ENCODE peak calls at places on chromosomes 12 and 14, in six cellular contexts. R is ascending aorta, J is GM23338, T is heart left ventricle, B is body of pancreas, U is HepG2. H is an unnamed sample.
A peak's percentile ranks its signal among the peaks of the same experiment; 100 is the strongest.

GRCh38 chr12:28032811-28033537 is 60.4 kb upstream of the PTHLH start:
- DNase-seq in U (no peak), T (no peak), J (no peak), B (no peak), R (no peak), H (no peak)

GRCh38 chr14:103520657-103521437 is 1.8 kb downstream of the CKB start:
- DNase-seq in T (peak; percentile 81), R (peak; percentile 89), U (no peak), J (peak; percentile 84), B (peak; percentile 80), H (peak; percentile 87)

GRCh38 chr12:108000111-108000510 is 129.0 kb upstream of the WSCD2 start:
- DNase-seq in B (no peak), R (no peak), T (no peak), U (no peak), J (no peak), H (no peak)

GRCh38 chr14:104843442-104844305 is 21.4 kb upstream of the CEP170B start:
- DNase-seq in U (no peak), T (no peak), R (no peak), J (peak; percentile 94), B (no peak), H (no peak)

GRCh38 chr12:113911971-113912760 is 54.0 kb downstream of the RBM19 start:
- DNase-seq in T (no peak), J (no peak), B (no peak), U (no peak), R (no peak), H (no peak)

GRCh38 chr12:56886319-56886718 is 47.9 kb downstream of the SDR9C7 start:
- DNase-seq in R (no peak), B (no peak), J (no peak), T (no peak), U (no peak), H (no peak)

GRCh38 chr12:32895688-32896437 is 714 bp downstream of the PKP2 start:
- DNase-seq in U (peak; percentile 25), B (peak; percentile 29), R (no peak), T (no peak), J (peak; percentile 60), H (peak; percentile 59)

GRCh38 chr12:89856431-89856830 is 147.8 kb upstream of the ATP2B1 start:
- DNase-seq in T (no peak), B (no peak), R (no peak), U (no peak), J (no peak), H (no peak)

GRCh38 chr14:61492474-61492873 is 171.1 kb downstream of the PRKCH start:
- DNase-seq in J (no peak), B (no peak), U (no peak), T (no peak), R (no peak), H (no peak)

GRCh38 chr14:90287791-90288190 is 31.4 kb downstream of the PSMC1 start:
- DNase-seq in R (no peak), U (no peak), J (no peak), T (no peak), B (no peak), H (no peak)

GRCh38 chr12:64175254-64175945 is 46.7 kb downstream of the KICS2 start:
- DNase-seq in R (no peak), J (peak; percentile 85), U (no peak), T (no peak), B (no peak), H (no peak)

GRCh38 chr12:21308785-21309184 is 25.9 kb downstream of the SLCO1A2 start:
- DNase-seq in T (no peak), R (no peak), B (no peak), J (no peak), U (no peak), H (no peak)

GRCh38 chr12:120356567-120357030 is 12.4 kb downstream of the MSI1 start:
- DNase-seq in J (peak; percentile 78), B (peak; percentile 81), T (peak; percentile 79), R (peak; percentile 78), U (peak; percentile 56), H (peak; percentile 75)

GRCh38 chr14:68316078-68316868 is 476.6 kb downstream of the ZFP36L1 start:
- DNase-seq in J (no peak), T (no peak), R (no peak), U (peak; percentile 75), B (no peak), H (no peak)

GRCh38 chr14:78709795-78710569 is 539.8 kb downstream of the NRXN3 start:
- DNase-seq in J (no peak), R (no peak), T (no peak), B (no peak), U (no peak), H (no peak)

GRCh38 chr14:103427485-103428443 is 42.5 kb downstream of the MARK3 start:
- DNase-seq in J (peak; percentile 83), R (no peak), U (no peak), B (no peak), T (peak; percentile 21), H (peak; percentile 52)

DNA sequence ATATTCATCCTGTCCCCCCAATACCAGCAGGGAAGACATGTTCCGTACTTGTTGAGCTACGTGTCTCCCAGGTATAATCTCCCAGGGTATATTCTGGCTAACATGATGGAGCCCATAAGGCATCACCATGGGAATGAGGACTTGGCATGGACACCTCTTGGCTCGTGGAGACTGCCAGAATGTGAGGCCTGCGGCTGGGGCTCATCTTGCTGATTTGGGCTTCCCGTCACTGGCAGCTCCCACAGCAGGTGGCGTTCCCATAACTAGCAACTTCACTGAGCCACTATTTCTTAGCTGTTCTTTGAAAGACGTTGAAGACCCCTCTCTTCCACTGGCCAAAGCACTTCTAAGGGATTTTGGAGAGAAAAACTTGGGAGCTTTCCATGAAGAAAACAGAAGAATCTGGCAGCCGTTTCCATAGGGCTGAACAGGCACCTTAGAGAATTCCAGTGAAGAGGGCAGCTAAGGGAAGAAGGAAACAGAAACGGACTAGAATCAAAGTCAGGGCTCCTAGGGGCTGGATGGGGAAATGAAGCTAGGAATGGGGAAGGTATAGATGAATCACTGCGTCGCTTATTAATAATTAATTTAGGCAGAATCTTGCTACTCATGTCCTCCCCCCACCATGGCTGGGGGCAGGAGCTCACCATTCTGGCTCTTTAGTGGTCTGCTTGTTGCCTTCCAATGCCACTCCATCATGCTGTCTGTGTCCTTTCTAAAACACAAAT is 39.7 kb upstream of the FOS start:
- DNase-seq in R (peak; percentile 74), J (no peak), B (no peak), T (no peak), U (no peak), H (peak; percentile 53)
- TF ChIP-seq CTCF in R (no peak), J (no peak), B (peak; percentile 28), T (no peak), U (no peak), H (no peak)

GRCh38 chr12:97425802-97426484 is 36.7 kb upstream of the RMST start:
- DNase-seq in B (no peak), T (no peak), R (no peak), U (no peak), J (peak; percentile 26), H (no peak)
- H3K27ac ChIP-seq in B (no peak overlapping the region), T (no peak overlapping the region), R (no peak overlapping the region), U (no peak overlapping the region), J (peak overlapping the region; percentile 66), H (no peak overlapping the region)

GRCh38 chr12:6819069-6820030 is 2.3 kb upstream of the GPR162 start:
- DNase-seq in U (no peak), B (no peak), J (no peak), T (no peak), R (no peak), H (no peak)
- H3K36me3 ChIP-seq in U (no peaks in the 10 kb centered on the region), B (no peaks in the 10 kb centered on the region), J (no peaks in the 10 kb centered on the region), T (no peaks in the 10 kb centered on the region), R (no peaks in the 10 kb centered on the region), H (no peaks in the 10 kb centered on the region)

GRCh38 chr14:30876692-30877091 is 2.3 kb downstream of the COCH start:
- DNase-seq in J (no peak), T (no peak), U (no peak), B (no peak), R (no peak), H (no peak)
- TF ChIP-seq CTCF in J (no peak), T (no peak), U (no peak), B (no peak), R (no peak), H (no peak)

DNA sequence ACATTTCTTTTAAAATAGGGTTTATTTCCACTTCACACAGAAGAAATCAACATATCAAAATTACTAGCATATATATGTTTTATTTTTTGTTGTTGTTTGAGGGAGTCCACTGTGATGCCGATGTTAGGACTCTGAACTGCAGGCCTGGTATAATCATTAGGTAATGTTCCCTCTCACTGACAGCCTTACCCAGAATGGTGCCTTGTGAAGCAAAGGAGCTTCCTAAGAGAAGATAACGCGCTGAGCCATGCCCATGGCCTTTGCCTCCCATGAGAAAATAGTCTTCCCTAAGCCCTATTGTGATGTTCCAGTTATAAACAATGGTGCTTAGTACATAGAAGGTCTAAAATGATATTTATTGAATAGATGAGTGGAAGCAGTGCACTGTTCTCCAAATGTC is 12.0 kb downstream of the GNG2 start:
- DNase-seq in U (no peak), R (no peak), T (no peak), B (no peak), J (no peak), H (no peak)
- H3K27ac ChIP-seq in U (no peak overlapping the region), R (no peak overlapping the region), T (no peak overlapping the region), B (no peak overlapping the region), J (no peak overlapping the region), H (no peak overlapping the region)

DNA sequence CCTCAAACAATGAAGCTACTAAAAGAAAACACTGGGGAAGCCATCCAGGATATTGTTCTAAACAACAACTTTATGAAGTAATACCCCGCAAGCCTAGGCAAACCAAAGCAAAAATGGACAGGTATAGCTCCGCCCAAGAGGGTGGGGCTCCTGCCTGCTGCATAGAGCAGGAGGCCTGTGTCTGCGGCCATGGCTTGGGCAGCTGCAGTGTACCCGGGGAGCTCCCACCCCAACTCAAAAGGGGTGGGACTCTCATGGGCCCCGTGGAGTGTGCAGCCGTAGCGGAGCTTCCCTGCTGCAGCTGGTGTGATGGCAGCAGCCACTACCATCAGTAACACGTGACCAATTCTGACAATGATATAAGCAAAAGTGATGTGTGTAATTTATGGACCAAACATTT is 264.2 kb upstream of the KITLG start:
- DNase-seq in U (no peak), R (no peak), T (no peak), B (no peak), J (peak; percentile 10), H (no peak)
- H3K36me3 ChIP-seq in U (no peaks in the 10 kb centered on the region), R (no peaks in the 10 kb centered on the region), T (no peaks in the 10 kb centered on the region), B (no peaks in the 10 kb centered on the region), J (no peaks in the 10 kb centered on the region), H (no peaks in the 10 kb centered on the region)

H was measured in ovary.